ENCODE peak calls at places on chromosome 16, in six cellular contexts. R is activated B cell treated with CpG ODN at 0.5 μM for 24 hours, B is breast epithelium, K is left ventricle myocardium inferior, E is uterus, V is GM12865. F is an unnamed sample.
A peak's percentile ranks its signal among the peaks of the same experiment; 100 is the strongest.

GRCh38 chr16:86739808-86740207 is 161.5 kb downstream of the FOXL1 start:
- DNase-seq in R (no peak), B (no peak), K (no peak), E (no peak), V (no peak), F (no peak)

GRCh38 chr16:8581923-8582580 is 8.3 kb downstream of the TMEM114 start:
- DNase-seq in R (no peak), B (no peak), K (no peak), E (no peak), V (peak; percentile 55), F (no peak)

GRCh38 chr16:11258553-11259287 is 2.7 kb upstream of the SOCS1 start:
- DNase-seq in R (no peak), B (peak; percentile 60), K (peak; percentile 74), E (peak; percentile 40), V (peak; percentile 88), F (no peak)

GRCh38 chr16:55061126-55061525 is 130.5 kb downstream of the IRX5 start:
- DNase-seq in R (no peak), B (no peak), K (no peak), E (no peak), V (no peak), F (no peak)

GRCh38 chr16:54460254-54460860 is 173.8 kb upstream of the IRX3 start:
- DNase-seq in R (no peak), B (no peak), K (no peak), E (no peak), V (no peak), F (no peak)

GRCh38 chr16:10039220-10040096 is 142.8 kb downstream of the GRIN2A start:
- DNase-seq in R (no peak), B (no peak), K (no peak), E (no peak), V (peak; percentile 37), F (no peak)

GRCh38 chr16:72677662-72678447 is 370.1 kb downstream of the ZFHX3 start:
- DNase-seq in R (no peak), B (no peak), K (no peak), E (no peak), V (no peak), F (no peak)

GRCh38 chr16:89141884-89142267 is 29.7 kb upstream of the CDH15 start:
- DNase-seq in R (no peak), B (no peak), K (no peak), E (no peak), V (no peak), F (peak; percentile 10)

GRCh38 chr16:9322735-9323134 is 231.3 kb downstream of the HAPSTR1 start:
- DNase-seq in R (no peak), B (no peak), K (no peak), E (no peak), V (no peak), F (no peak)

GRCh38 chr16:47921535-47921934 is 234.3 kb downstream of the ABCC12 start:
- DNase-seq in R (no peak), B (no peak), K (no peak), E (no peak), V (no peak), F (no peak)

DNA sequence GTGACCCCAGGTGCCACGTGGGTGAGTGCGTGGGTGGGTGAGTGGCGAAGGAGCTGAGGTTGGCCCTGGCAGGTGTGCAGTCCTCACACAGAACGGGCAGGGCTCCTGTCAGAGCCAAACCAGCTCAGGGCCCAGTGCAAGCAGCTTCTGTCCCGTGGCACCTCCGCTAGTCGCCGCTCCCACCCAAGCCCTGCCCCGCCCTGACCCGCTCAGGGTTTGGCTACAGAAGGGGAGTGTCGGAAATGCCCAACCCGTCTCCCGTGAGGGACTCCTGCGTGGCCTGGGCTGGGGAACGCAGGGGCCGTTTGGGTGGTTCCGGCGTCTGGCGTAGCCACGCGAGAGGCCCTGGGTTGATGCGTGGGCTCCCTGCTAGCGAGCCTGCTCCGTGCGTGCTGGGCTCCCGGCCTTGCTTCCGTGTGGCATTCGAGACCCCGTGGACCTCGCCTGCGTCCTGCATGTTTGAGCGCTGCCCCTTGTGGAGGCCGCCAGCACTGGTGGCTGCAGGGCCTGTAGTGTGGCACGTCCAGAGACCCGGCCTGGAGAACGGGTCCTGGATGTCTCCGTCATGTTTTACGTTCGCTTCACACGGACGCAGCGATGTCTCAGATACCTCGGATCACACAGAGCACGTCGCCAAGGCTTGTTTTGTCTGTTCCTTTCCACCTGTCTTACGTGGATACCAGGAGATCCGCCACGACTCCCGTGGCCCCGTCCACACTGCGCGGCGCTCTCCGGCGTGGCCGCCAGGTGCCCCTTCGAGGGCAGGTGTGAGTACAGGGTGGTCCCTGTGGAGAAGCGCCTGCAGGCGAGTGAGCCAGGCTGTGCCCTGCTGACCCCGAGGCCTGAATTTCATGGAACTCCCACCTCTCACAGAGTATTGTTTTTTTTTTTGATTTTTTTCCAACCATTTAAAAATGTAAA is 10.2 kb downstream of the CAPN15 start:
- DNase-seq in R (no peak), B (no peak), K (no peak), E (no peak), V (no peak), F (no peak)
- TF ChIP-seq CTCF in R (no peak), B (no peak), K (no peak), E (no peak), V (no peak), F (no peak)

GRCh38 chr16:56749806-56750491 is 20.0 kb downstream of the NUP93 start:
- DNase-seq in R (no peak), B (no peak), K (no peak), E (no peak), V (no peak), F (no peak)
- TF ChIP-seq CTCF in R (no peak), B (no peak), K (no peak), E (no peak), V (no peak), F (no peak)

GRCh38 chr16:13427943-13428342 is 492.0 kb upstream of the ERCC4 start:
- DNase-seq in R (no peak), B (no peak), K (no peak), E (no peak), V (peak; percentile 45), F (no peak)

GRCh38 chr16:13429411-13429810 is 490.5 kb upstream of the ERCC4 start:
- DNase-seq in R (no peak), B (no peak), K (no peak), E (no peak), V (no peak), F (no peak)

GRCh38 chr16:13426736-13427135 is 493.2 kb upstream of the ERCC4 start:
- DNase-seq in R (no peak), B (no peak), K (no peak), E (no peak), V (no peak), F (no peak)

GRCh38 chr16:13425840-13426239 is 494.1 kb upstream of the ERCC4 start:
- DNase-seq in R (no peak), B (no peak), K (no peak), E (no peak), V (no peak), F (no peak)

DNA sequence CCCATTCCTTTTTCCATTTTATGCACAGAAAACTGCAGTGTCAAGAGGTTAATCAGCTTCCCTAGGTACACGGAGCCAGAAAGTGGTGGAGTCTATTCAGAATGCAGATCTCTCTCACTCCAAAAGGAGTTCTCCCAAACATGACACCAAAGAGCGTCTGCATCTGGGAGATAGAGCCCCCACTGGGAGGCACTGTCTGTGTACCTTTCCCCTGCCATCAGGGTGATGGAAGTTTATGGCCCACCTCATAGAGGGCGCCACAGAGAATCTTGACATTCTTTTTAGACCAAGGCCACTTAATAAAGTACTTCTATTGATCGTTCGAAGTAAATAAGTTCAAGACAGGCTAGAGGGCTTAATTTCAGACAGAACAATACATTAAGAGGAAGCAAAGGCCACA is 493.7 kb upstream of the ERCC4 start:
- DNase-seq in R (no peak), B (no peak), K (no peak), E (no peak), V (peak; percentile 45), F (no peak)
- TF ChIP-seq CTCF in R (no peak), B (no peak), K (no peak), E (no peak), V (peak; percentile 4), F (no peak)

DNA sequence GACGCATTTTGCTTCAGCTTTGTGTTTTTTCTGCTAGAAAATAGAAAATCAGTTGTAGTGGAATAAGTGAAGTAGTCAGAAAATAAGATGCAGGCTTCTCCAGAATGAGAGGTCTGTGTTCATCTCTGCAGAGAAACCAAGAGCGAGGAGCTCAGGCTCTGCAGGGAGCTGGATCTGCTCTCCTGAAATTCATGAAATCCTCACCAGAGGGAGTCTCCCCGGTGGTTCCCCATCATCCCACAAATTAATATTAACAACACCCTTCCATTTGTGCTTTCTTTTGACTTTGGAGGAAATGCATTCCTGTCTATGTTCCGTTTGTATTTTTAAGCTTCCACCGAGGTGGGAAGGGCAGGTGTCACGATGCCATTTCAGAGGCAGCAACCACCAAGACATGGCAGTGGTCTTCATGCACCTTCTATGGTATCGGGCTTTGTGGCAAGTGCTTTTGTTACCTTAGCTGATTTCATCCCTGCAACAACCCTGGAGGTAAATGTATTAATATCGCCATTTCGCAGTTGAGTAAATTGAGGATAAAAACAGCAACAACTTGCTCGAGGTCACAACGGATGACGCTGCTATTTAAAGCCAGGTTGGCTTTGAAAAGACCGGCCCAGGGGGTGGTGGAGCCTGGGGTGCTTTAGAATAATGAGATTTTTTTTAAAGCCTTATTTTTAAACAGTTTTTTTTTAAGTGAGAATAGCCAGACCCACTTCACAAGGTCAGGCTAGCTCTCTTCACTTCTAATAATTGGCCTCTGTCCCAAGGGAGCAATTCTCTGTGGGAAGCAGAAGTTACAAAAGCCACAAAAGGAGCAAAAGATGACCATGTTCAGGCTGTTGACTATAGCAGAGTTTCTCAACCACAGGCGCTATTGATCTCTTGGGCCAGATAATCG is 367.6 kb upstream of the ERCC4 start:
- DNase-seq in R (no peak), B (no peak), K (no peak), E (no peak), V (peak; percentile 7), F (no peak)
- TF ChIP-seq CTCF in R (no peak), B (no peak), K (no peak), E (no peak), V (no peak), F (no peak)

GRCh38 chr16:2524339-2524938 is 4.3 kb downstream of the AMDHD2 start:
- DNase-seq in R (no peak), B (no peak), K (no peak), E (no peak), V (no peak), F (no peak)
- TF ChIP-seq CTCF in R (no peak), B (no peak), K (no peak), E (no peak), V (no peak), F (no peak)

GRCh38 chr16:52549011-52549692 is 2.2 kb upstream of the TOX3 start:
- DNase-seq in R (no peak), B (no peak), K (no peak), E (no peak), V (no peak), F (no peak)
- TF ChIP-seq CTCF in R (no peak), B (no peak), K (peak; percentile 40), E (no peak), V (no peak), F (no peak)

F was measured in CD14-positive monocyte.